ENCODE peak calls at places on chromosomes 7 and 10, in nine cellular contexts. N, O, R, S, X, Q, U, V and F are unnamed samples. For H3K9me3, the result is how much of the 10 kb centered on the place peaks cover.

GRCh38 chr10:123995082-123995460 is 98.3 kb downstream of the CHST15 start:
- DNase-seq in S (no peak), O (peak), Q (no peak), R (peak), N (no peak), X (no peak), U (no peak), V (peak), F (no peak)

GRCh38 chr10:21732067-21732772 is 198.2 kb downstream of the MLLT10 start:
- DNase-seq in Q (no peak), N (peak), V (peak), O (peak), S (peak), U (no peak), X (peak), R (peak), F (peak)

GRCh38 chr10:77564781-77565589 is 72.6 kb downstream of the KCNMA1 start:
- DNase-seq in N (no peak), R (no peak), O (no peak), U (no peak), V (no peak), X (no peak), Q (no peak), S (peak), F (no peak)

GRCh38 chr7:99407849-99408346 is 499 bp downstream of the PDAP1 start:
- DNase-seq in R (no peak), O (peak), N (peak), Q (peak), V (peak), U (peak), S (peak), X (peak), F (peak)

GRCh38 chr10:133307776-133308430 is 769 bp downstream of the TUBGCP2 start:
- DNase-seq in S (peak), N (peak), V (peak), R (no peak), X (no peak), O (peak), Q (peak), U (peak), F (peak)

GRCh38 chr10:12726971-12727831 is 274.3 kb downstream of the CCDC3 start:
- DNase-seq in N (no peak), U (no peak), X (no peak), V (no peak), R (no peak), Q (no peak), O (no peak), S (peak), F (no peak)

GRCh38 chr7:158133515-158134271 is 453.9 kb downstream of the PTPRN2 start:
- DNase-seq in S (no peak), X (no peak), Q (no peak), U (no peak), O (no peak), R (no peak), V (no peak), N (no peak), F (peak)

GRCh38 chr10:131743190-131744151 is 157.3 kb upstream of the PPP2R2D start:
- DNase-seq in V (no peak), X (no peak), S (no peak), Q (peak), N (no peak), O (no peak), R (no peak), U (no peak), F (no peak)

GRCh38 chr7:117458977-117459583 is 20.7 kb upstream of the CFTR start:
- DNase-seq in S (peak), X (no peak), O (no peak), R (peak), V (peak), Q (no peak), N (peak), U (no peak), F (no peak)

GRCh38 chr10:46293832-46294640 is 7.2 kb downstream of the ANTXRL start:
- DNase-seq in S (no peak), X (no peak), O (no peak), N (no peak), U (peak), R (no peak), Q (peak), V (no peak), F (no peak)

GRCh38 chr10:50857579-50857978 is 27.8 kb downstream of the A1CF start:
- DNase-seq in R (no peak), V (no peak), X (no peak), Q (no peak), O (no peak), U (no peak), S (no peak), N (no peak), F (no peak)

GRCh38 chr7:47358944-47359588 is 222.8 kb downstream of the TNS3 start:
- DNase-seq in S (no peak), U (no peak), O (no peak), Q (no peak), X (no peak), R (no peak), N (no peak), V (no peak), F (no peak)

GRCh38 chr10:28915989-28916588 is 238.8 kb downstream of the BAMBI start:
- DNase-seq in R (no peak), N (no peak), X (no peak), Q (no peak), U (no peak), S (no peak), O (no peak), V (no peak), F (no peak)

GRCh38 chr7:87234949-87235348 is 15.4 kb upstream of the TMEM243 start:
- DNase-seq in O (no peak), N (no peak), S (peak), V (no peak), U (no peak), X (no peak), R (no peak), Q (no peak), F (no peak)

GRCh38 chr10:104300002-104300735 is 31.2 kb downstream of the GSTO2 start:
- DNase-seq in O (peak), Q (peak), N (no peak), X (no peak), R (no peak), U (no peak), V (peak), S (peak), F (no peak)

GRCh38 chr7:142868881-142869415 is 14.1 kb downstream of the EPHB6 start:
- DNase-seq in Q (no peak), R (no peak), U (no peak), O (no peak), N (no peak), V (no peak), S (no peak), X (no peak), F (peak)

GRCh38 chr10:68327889-68328786 is 3.7 kb upstream of the HNRNPH3 start:
- DNase-seq in X (no peak), V (peak), N (peak), U (no peak), S (peak), R (peak), Q (no peak), O (no peak), F (no peak)

GRCh38 chr7:16436306-16436705 is 15.0 kb upstream of the CRPPA start:
- DNase-seq in Q (no peak), U (no peak), N (no peak), S (no peak), R (no peak), V (no peak), X (no peak), O (no peak), F (no peak)

GRCh38 chr7:158187055-158187770 is 400.4 kb downstream of the PTPRN2 start:
- DNase-seq in R (no peak), V (no peak), S (peak), U (no peak), N (no peak), Q (no peak), O (no peak), X (no peak), F (no peak)

GRCh38 chr10:100725041-100725440 is 20.3 kb upstream of the PAX2 start:
- DNase-seq in Q (no peak), U (no peak), V (no peak), R (no peak), S (peak), N (no peak), X (no peak), O (no peak), F (no peak)

GRCh38 chr7:98994046-98994944 is 116.0 kb downstream of the TRRAP start:
- DNase-seq in U (no peak), X (no peak), O (no peak), V (no peak), S (no peak), Q (peak), R (no peak), N (no peak), F (no peak)

GRCh38 chr10:77776487-77776886 is 138.9 kb upstream of the KCNMA1 start:
- DNase-seq in R (no peak), V (no peak), S (no peak), O (no peak), N (no peak), U (no peak), X (no peak), Q (no peak), F (no peak)

GRCh38 chr10:50574305-50574704 is 49.5 kb downstream of the SGMS1 start:
- DNase-seq in V (no peak), S (no peak), R (no peak), O (no peak), U (no peak), N (no peak), X (no peak), Q (no peak), F (no peak)

GRCh38 chr10:62021116-62021515 is 119.6 kb downstream of the ARID5B start:
- DNase-seq in S (no peak), R (no peak), N (no peak), U (no peak), X (no peak), Q (no peak), V (no peak), O (no peak), F (no peak)

GRCh38 chr7:23299770-23300300 is 696 bp downstream of the MALSU1 start:
- DNase-seq in X (no peak), O (no peak), R (no peak), V (peak), U (no peak), N (peak), S (peak), Q (no peak), F (no peak)

GRCh38 chr10:132199854-132200311 is 13.1 kb downstream of the DPYSL4 start:
- DNase-seq in S (no peak), R (no peak), U (peak), V (no peak), N (no peak), O (no peak), X (no peak), Q (no peak), F (peak)

GRCh38 chr10:114375082-114375481 is 29.2 kb downstream of the AFAP1L2 start:
- DNase-seq in O (no peak), N (no peak), Q (no peak), R (no peak), X (no peak), S (peak), U (no peak), V (peak), F (no peak)

GRCh38 chr10:78954009-78954297 is 114.8 kb upstream of the ZMIZ1 start:
- DNase-seq in U (no peak), X (no peak), R (no peak), O (no peak), V (no peak), Q (no peak), N (no peak), S (no peak), F (no peak)

GRCh38 chr10:48215148-48215982 is 59.1 kb downstream of the FRMPD2 start:
- DNase-seq in Q (no peak), N (peak), X (no peak), O (no peak), U (peak), S (peak), R (peak), V (peak), F (no peak)

GRCh38 chr7:54342458-54342857 is 199.7 kb upstream of the VSTM2A start:
- DNase-seq in U (no peak), O (no peak), X (no peak), V (no peak), S (no peak), R (no peak), Q (no peak), N (no peak), F (no peak)

GRCh38 chr10:27448926-27449325 is 55.2 kb upstream of the RAB18 start:
- DNase-seq in N (peak), S (peak), O (no peak), V (no peak), Q (no peak), U (no peak), R (peak), X (no peak), F (no peak)

GRCh38 chr10:130967784-130968183 is 343.7 kb downstream of the TCERG1L start:
- DNase-seq in V (no peak), R (no peak), X (peak), S (no peak), U (no peak), N (no peak), O (no peak), Q (no peak), F (no peak)

GRCh38 chr7:44757311-44757710 is 8.7 kb downstream of the ZMIZ2 start:
- DNase-seq in U (no peak), N (peak), X (no peak), O (peak), R (no peak), S (no peak), Q (no peak), V (no peak), F (peak)

GRCh38 chr7:81990395-81990794 is 220.5 kb upstream of the HGF start:
- DNase-seq in R (peak), S (peak), O (no peak), Q (no peak), X (no peak), N (peak), U (no peak), V (peak), F (no peak)

GRCh38 chr10:7819126-7819470 is 793 bp downstream of the TAF3 start:
- DNase-seq in O (no peak), Q (no peak), U (peak), X (no peak), S (peak), R (no peak), N (peak), V (peak), F (peak)

GRCh38 chr10:133390597-133391248 is 3.2 kb upstream of the MTG1 start:
- DNase-seq in S (no peak), V (no peak), U (no peak), Q (no peak), R (no peak), N (no peak), O (no peak), X (no peak), F (no peak)

GRCh38 chr10:19707376-19707775 is 108.9 kb upstream of the PLXDC2 start:
- DNase-seq in R (no peak), V (no peak), O (no peak), S (no peak), X (no peak), Q (no peak), U (no peak), N (no peak), F (no peak)

GRCh38 chr7:65268782-65269149 is 104.9 kb upstream of the ZNF92 start:
- DNase-seq in R (no peak), U (no peak), N (no peak), S (no peak), O (no peak), Q (no peak), X (no peak), V (no peak), F (no peak)
- TF ChIP-seq CTCF in R (no peak), U (no peak), N (no peak), S (no peak), O (no peak), Q (no peak), X (no peak), V (no peak), F (no peak)

GRCh38 chr10:93392111-93392510 is 90.0 kb downstream of the MYOF start:
- DNase-seq in S (peak), U (no peak), N (no peak), V (no peak), R (no peak), X (no peak), Q (no peak), O (no peak), F (no peak)

GRCh38 chr10:93386496-93387369 is 95.4 kb downstream of the MYOF start:
- DNase-seq in V (no peak), X (peak), N (no peak), S (no peak), Q (no peak), O (no peak), R (no peak), U (no peak), F (peak)

GRCh38 chr10:93393231-93393630 is 88.9 kb downstream of the MYOF start:
- DNase-seq in N (no peak), Q (no peak), R (no peak), V (no peak), U (no peak), X (no peak), S (no peak), O (no peak), F (no peak)

DNA sequence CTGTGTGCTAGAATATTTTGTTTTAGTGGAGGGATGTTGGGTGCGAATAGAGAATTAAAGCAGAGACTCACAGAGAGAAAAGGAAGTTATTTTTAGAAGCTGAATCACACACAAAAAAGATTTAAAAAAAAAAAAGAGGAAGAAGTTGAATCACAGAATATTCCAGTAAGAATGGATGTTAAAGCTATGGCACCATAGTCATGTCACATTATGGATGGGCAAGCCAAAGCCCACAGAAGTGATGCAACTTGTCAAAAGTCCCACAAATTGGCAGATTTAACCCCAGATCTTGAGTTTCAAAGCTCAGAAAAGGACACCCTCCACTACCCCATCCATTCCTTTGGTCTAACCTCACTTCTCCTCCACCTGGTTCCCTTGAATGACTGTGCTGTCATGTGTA is 91.4 kb downstream of the MYOF start:
- DNase-seq in N (no peak), O (no peak), U (no peak), Q (no peak), V (no peak), X (no peak), S (peak), R (no peak), F (no peak)
- H3K9me3 ChIP-seq in N (under half), O (under half), U (under half), Q (under half), V (under half), X (under half), S (under half), R (under half), F (under half)

GRCh38 chr7:70568674-70569334 is 563.1 kb upstream of the GALNT17 start:
- DNase-seq in O (no peak), R (no peak), N (no peak), X (peak), S (peak), Q (no peak), U (peak), V (no peak), F (peak)
- TF ChIP-seq CTCF in O (no peak), R (no peak), N (no peak), X (no peak), S (no peak), Q (no peak), U (no peak), V (no peak), F (no peak)

GRCh38 chr7:72336382-72336886 is 75.7 kb downstream of the CALN1 start:
- DNase-seq in V (no peak), S (no peak), R (no peak), U (no peak), Q (no peak), X (no peak), N (no peak), O (no peak), F (no peak)

GRCh38 chr7:72335561-72336381 is 76.4 kb downstream of the CALN1 start:
- DNase-seq in R (no peak), Q (no peak), N (no peak), U (no peak), O (no peak), V (no peak), X (no peak), S (no peak), F (no peak)

GRCh38 chr7:72334733-72335132 is 77.4 kb downstream of the CALN1 start:
- DNase-seq in X (no peak), Q (no peak), R (no peak), U (no peak), S (no peak), O (no peak), N (no peak), V (no peak), F (no peak)

GRCh38 chr7:72337822-72338167 is 74.3 kb downstream of the CALN1 start:
- DNase-seq in N (no peak), U (no peak), R (no peak), Q (no peak), V (no peak), S (no peak), X (no peak), O (no peak), F (no peak)

GRCh38 chr7:72336887-72337821 is 75.0 kb downstream of the CALN1 start:
- DNase-seq in S (no peak), O (no peak), Q (no peak), V (no peak), R (no peak), X (no peak), N (no peak), U (no peak), F (no peak)
- H3K9me3 ChIP-seq in S (under half), O (under half), Q (under half), V (under half), R (under half), X (under half), N (under half), U (under half), F (under half)